ENCODE peak calls at places on chromosomes 16 and 17, in five cellular contexts. P, C, D, V and B are unnamed samples.

GRCh38 chr16:87384162-87384999 is 805 bp upstream of the FBXO31 start:
- DNase-seq in P (no peak), C (peak; percentile 64), D (peak; percentile 71), V (no peak), B (no peak)

GRCh38 chr17:50953831-50954601 is 87.9 kb upstream of the TOB1 start:
- DNase-seq in P (no peak), C (no peak), D (peak; percentile 65), V (peak; percentile 85), B (no peak)

GRCh38 chr17:48368352-48368751 is 61.7 kb downstream of the SKAP1 start:
- DNase-seq in P (no peak), C (no peak), D (no peak), V (no peak), B (no peak)

GRCh38 chr16:89892055-89892630 is 18.8 kb downstream of the TCF25 start:
- DNase-seq in P (no peak), C (no peak), D (no peak), V (no peak), B (no peak)

GRCh38 chr17:69460963-69461922 is 46.7 kb downstream of the MAP2K6 start:
- DNase-seq in P (no peak), C (no peak), D (no peak), V (no peak), B (no peak)

GRCh38 chr16:84509032-84509950 is 4.8 kb upstream of the MEAK7 start:
- DNase-seq in P (no peak), C (no peak), D (peak; percentile 19), V (no peak), B (no peak)

GRCh38 chr16:15924996-15925395 is 24.4 kb upstream of the ABCC1 start:
- DNase-seq in P (no peak), C (no peak), D (no peak), V (no peak), B (no peak)

GRCh38 chr17:71180801-71181385 is 939.9 kb upstream of the SOX9 start:
- DNase-seq in P (no peak), C (peak; percentile 5), D (no peak), V (peak; percentile 20), B (no peak)

GRCh38 chr16:21264226-21265036 is 13.7 kb downstream of the CRYM start:
- DNase-seq in P (no peak), C (no peak), D (no peak), V (peak; percentile 55), B (no peak)

GRCh38 chr16:3690470-3690918 is 26.8 kb downstream of the TRAP1 start:
- DNase-seq in P (peak; percentile 85), C (peak; percentile 86), D (peak; percentile 92), V (peak; percentile 84), B (peak; percentile 27)

GRCh38 chr17:51166987-51167931 is 1.0 kb downstream of the NME2 start:
- DNase-seq in P (peak; percentile 67), C (peak; percentile 68), D (peak; percentile 64), V (peak; percentile 14), B (no peak)

GRCh38 chr16:77299395-77299794 is 100.2 kb downstream of the SYCE1L start:
- DNase-seq in P (no peak), C (no peak), D (no peak), V (no peak), B (no peak)

GRCh38 chr16:57355898-57356414 is 2.6 kb upstream of the CCL22 start:
- DNase-seq in P (no peak), C (no peak), D (no peak), V (no peak), B (no peak)

GRCh38 chr16:66908762-66909559 is 9.7 kb downstream of the CDH16 start:
- DNase-seq in P (no peak), C (no peak), D (no peak), V (no peak), B (no peak)

GRCh38 chr16:57556941-57557541 is 14.6 kb downstream of the ADGRG5 start:
- DNase-seq in P (no peak), C (no peak), D (no peak), V (no peak), B (no peak)

GRCh38 chr17:78745407-78746088 is 36.5 kb downstream of the CYTH1 start:
- DNase-seq in P (peak; percentile 62), C (peak; percentile 20), D (no peak), V (no peak), B (no peak)

GRCh38 chr17:19766421-19767270 is 18.5 kb upstream of the ALDH3A1 start:
- DNase-seq in P (peak; percentile 84), C (peak; percentile 85), D (peak; percentile 88), V (peak; percentile 61), B (no peak)

GRCh38 chr17:73445466-73445865 is 133.7 kb upstream of the CDC42EP4 start:
- DNase-seq in P (no peak), C (no peak), D (no peak), V (no peak), B (no peak)

GRCh38 chr16:46658925-46659324 is 30.1 kb downstream of the VPS35 start:
- DNase-seq in P (no peak), C (no peak), D (no peak), V (no peak), B (no peak)

GRCh38 chr16:69397821-69398521 is 12.2 kb upstream of the TERF2 start:
- DNase-seq in P (no peak), C (peak; percentile 17), D (peak; percentile 49), V (no peak), B (no peak)

GRCh38 chr17:48456584-48456983 is 26.6 kb upstream of the SKAP1 start:
- DNase-seq in P (no peak), C (peak; percentile 14), D (no peak), V (no peak), B (no peak)

GRCh38 chr17:58082870-58083490 is at the start of gene DYNLL2:
- DNase-seq in P (peak; percentile 85), C (peak; percentile 86), D (peak; percentile 93), V (peak; percentile 86), B (peak; percentile 68)

GRCh38 chr17:58083491-58084316 is 485 bp downstream of the DYNLL2 start:
- DNase-seq in P (peak; percentile 69), C (peak; percentile 32), D (peak; percentile 58), V (peak; percentile 23), B (no peak)

GRCh38 chr17:58084317-58084981 is 1.2 kb downstream of the DYNLL2 start:
- DNase-seq in P (peak; percentile 46), C (peak; percentile 53), D (peak; percentile 47), V (peak; percentile 46), B (peak; percentile 49)

GRCh38 chr17:58086953-58087352 is 3.7 kb downstream of the DYNLL2 start:
- DNase-seq in P (no peak), C (no peak), D (no peak), V (no peak), B (no peak)

GRCh38 chr17:58085039-58085715 is 2.0 kb downstream of the DYNLL2 start:
- DNase-seq in P (no peak), C (no peak), D (no peak), V (no peak), B (no peak)
- TF ChIP-seq CTCF in P (no peak), C (no peak), D (no peak), V (no peak), B (no peak)

DNA sequence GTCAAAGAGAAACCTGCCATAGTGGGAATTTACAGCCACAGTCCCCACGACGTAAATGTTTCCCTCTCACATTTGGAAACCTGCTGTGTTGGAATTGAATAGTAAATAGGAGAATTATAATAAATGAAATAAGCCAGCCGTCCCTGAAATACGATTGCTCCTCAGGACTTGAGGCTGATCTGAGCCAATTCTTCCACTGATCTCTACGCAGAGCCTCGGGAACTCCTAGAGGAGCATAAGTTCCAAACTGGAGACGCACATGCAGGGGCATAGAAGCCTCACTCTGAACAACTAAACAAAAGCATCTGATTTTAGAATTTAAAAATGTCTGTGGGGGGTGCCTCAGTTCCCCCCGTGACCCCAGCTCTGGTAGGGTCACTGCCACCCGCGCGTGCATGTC is 10.2 kb upstream of the TEX19 start:
- DNase-seq in P (no peak), C (no peak), D (no peak), V (no peak), B (no peak)
- H3K4me3 ChIP-seq in P (no peak overlapping the region), C (no peak overlapping the region), D (no peak overlapping the region), V (no peak overlapping the region), B (no peak overlapping the region)

DNA sequence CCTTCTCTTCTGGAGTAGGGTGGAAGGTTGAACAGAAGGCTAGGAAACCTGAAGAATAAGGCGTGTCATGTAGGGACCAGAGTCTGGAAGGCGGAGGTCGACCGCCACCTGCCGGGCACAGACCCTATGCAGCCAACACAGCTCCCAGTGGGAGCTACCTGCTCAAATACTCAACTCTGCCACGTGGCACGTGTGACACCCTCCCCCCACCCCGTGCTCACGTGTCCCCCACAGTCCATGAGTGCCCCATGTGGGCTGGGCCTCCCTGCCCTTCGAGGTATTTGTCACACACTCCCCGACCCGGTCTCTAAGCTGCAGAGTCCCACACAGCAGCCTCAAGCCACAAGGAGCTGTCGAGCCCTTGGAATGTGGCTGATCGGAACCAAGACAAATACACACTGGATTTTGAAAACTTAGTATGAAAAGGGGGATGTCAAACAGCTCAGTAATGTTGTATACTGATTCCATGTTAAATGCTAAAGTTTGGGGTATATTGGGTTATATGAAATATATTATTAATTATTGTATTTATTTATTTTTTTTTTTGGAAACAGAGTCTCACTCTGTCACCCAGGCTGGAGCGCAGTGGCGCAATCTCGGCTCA is 11.7 kb downstream of the HID1 start:
- DNase-seq in P (peak; percentile 36), C (peak; percentile 76), D (no peak), V (no peak), B (no peak)
- TF ChIP-seq CTCF in P (no peak), C (no peak), D (no peak), V (no peak), B (no peak)

GRCh38 chr16:525123-525519 is 2.4 kb upstream of the CAPN15 start:
- DNase-seq in P (no peak), C (no peak), D (no peak), V (no peak), B (no peak)
- H3K4me3 ChIP-seq in P (no peak overlapping the region), C (peak overlapping the region; percentile 72), D (no peak overlapping the region), V (no peak overlapping the region), B (no peak overlapping the region)

GRCh38 chr16:10877472-10877946 is 507 bp downstream of the CIITA start:
- DNase-seq in P (no peak), C (no peak), D (no peak), V (no peak), B (no peak)
- TF ChIP-seq CTCF in P (no peak), C (no peak), D (no peak), V (no peak), B (no peak)

GRCh38 chr16:1534021-1535020 is 855 bp downstream of the TMEM204 start:
- DNase-seq in P (peak; percentile 26), C (no peak), D (no peak), V (no peak), B (no peak)

GRCh38 chr16:1532771-1533170 is 695 bp upstream of the TMEM204 start:
- DNase-seq in P (no peak), C (no peak), D (no peak), V (no peak), B (no peak)

GRCh38 chr16:1531638-1531910 is 1.9 kb upstream of the TMEM204 start:
- DNase-seq in P (no peak), C (no peak), D (no peak), V (no peak), B (no peak)

GRCh38 chr16:1532081-1532760 is 1.2 kb upstream of the TMEM204 start:
- DNase-seq in P (no peak), C (no peak), D (no peak), V (peak; percentile 85), B (peak; percentile 45)

DNA sequence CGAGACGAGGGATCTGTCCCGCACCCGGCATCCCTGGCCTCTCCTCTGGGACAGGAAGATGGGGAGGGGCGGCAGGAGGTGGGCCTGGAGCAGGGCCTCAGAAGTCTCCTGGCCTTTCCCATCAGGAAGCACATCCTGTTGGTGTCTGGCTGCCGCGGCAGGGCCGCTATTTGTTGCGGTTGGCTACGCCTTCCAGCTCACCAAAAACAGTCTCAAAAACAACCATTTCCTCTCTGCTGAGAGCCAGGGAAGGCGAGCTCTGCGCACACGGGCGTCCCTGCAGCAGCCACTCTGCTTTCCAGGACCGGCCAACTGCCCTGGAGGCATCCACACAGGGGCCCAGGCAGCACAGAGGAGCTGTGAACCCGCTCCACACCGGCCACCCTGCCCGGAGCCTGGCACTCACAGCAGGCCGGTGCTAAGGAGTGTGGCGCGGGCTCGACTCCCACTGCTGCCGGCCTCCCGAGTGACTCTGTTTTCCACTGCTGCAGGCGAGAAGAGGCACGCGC is at the start of gene TMEM204:
- DNase-seq in P (peak; percentile 49), C (no peak), D (peak; percentile 74), V (no peak), B (no peak)
- H3K4me3 ChIP-seq in P (peak within 1 kb of the TSS; percentile 78), C (no peak within 1 kb of the TSS), D (peak within 1 kb of the TSS; percentile 41), V (peak within 1 kb of the TSS; percentile 36), B (no peak within 1 kb of the TSS)